ENCODE peak calls at places on chromosome 11, in nine cellular contexts. I is body of pancreas; M is NAMALWA; X is activated gamma-delta T cell treated with anti-CD3 and anti-CD28 coated beads, Interleukin-2, amount 50 U/mL, for 16 hours; B is NCI-H1092 treated with DMSO at 0.1 percent for 48 hours; P is SK-MEL-5; W is posterior cingulate gyrus; S is cerebellar cortex; L is EH. D is an unnamed sample.
A peak's percentile ranks its signal among the peaks of the same experiment; 100 is the strongest.

GRCh38 chr11:37182036-37182435 is 584.0 kb upstream of the RAG2 start:
- DNase-seq in I (no peak), M (no peak), X (no peak), B (no peak), P (no peak), W (no peak), S (no peak), L (no peak), D (no peak)

GRCh38 chr11:79437981-79438630 is 2.7 kb downstream of the TENM4 start:
- DNase-seq in I (no peak), M (no peak), X (no peak), B (peak; percentile 31), P (no peak), W (peak; percentile 23), S (peak; percentile 20), L (peak; percentile 44), D (no peak)

GRCh38 chr11:8828055-8828454 is 82.9 kb upstream of the AKIP1 start:
- DNase-seq in I (no peak), M (no peak), X (no peak), B (no peak), P (no peak), W (no peak), S (no peak), L (no peak), D (no peak)

GRCh38 chr11:10674991-10675440 is 18.5 kb downstream of the IRAG1 start:
- DNase-seq in I (peak; percentile 19), M (no peak), X (no peak), B (no peak), P (no peak), W (peak; percentile 37), S (peak; percentile 64), L (peak; percentile 65), D (no peak)

GRCh38 chr11:10664005-10664404 is 29.6 kb downstream of the IRAG1 start:
- DNase-seq in I (no peak), M (no peak), X (no peak), B (no peak), P (no peak), W (no peak), S (no peak), L (peak; percentile 60), D (no peak)

GRCh38 chr11:93686812-93687211 is 25.3 kb downstream of the CEP295 start:
- DNase-seq in I (no peak), M (no peak), X (no peak), B (no peak), P (no peak), W (no peak), S (no peak), L (peak; percentile 59), D (no peak)

GRCh38 chr11:119258983-119259382 is 52.8 kb downstream of the CBL start:
- DNase-seq in I (no peak), M (peak; percentile 28), X (no peak), B (no peak), P (no peak), W (no peak), S (no peak), L (no peak), D (peak; percentile 26)

GRCh38 chr11:7657306-7658025 is 15.8 kb downstream of the CYB5R2 start:
- DNase-seq in I (peak; percentile 65), M (peak; percentile 16), X (no peak), B (no peak), P (peak; percentile 78), W (peak; percentile 63), S (peak; percentile 52), L (peak; percentile 77), D (peak; percentile 26)

GRCh38 chr11:14275081-14275480 is 83.9 kb downstream of the RRAS2 start:
- DNase-seq in I (no peak), M (no peak), X (no peak), B (no peak), P (no peak), W (no peak), S (no peak), L (peak; percentile 70), D (no peak)

GRCh38 chr11:43419460-43419859 is 60.7 kb downstream of the TTC17 start:
- DNase-seq in I (peak; percentile 42), M (peak; percentile 64), X (no peak), B (peak; percentile 3), P (peak; percentile 58), W (no peak), S (peak; percentile 48), L (peak; percentile 56), D (peak; percentile 45)

GRCh38 chr11:64299847-64300648 is at the start of gene CATSPERZ:
- DNase-seq in I (no peak), M (no peak), X (no peak), B (peak; percentile 12), P (no peak), W (no peak), S (no peak), L (no peak), D (no peak)

GRCh38 chr11:62707277-62707771 is at the start of the genes BSCL2 and GNG3:
- DNase-seq in I (no peak), M (no peak), X (no peak), B (no peak), P (no peak), W (peak; percentile 95), S (peak; percentile 99), L (no peak), D (no peak)

GRCh38 chr11:61071880-61072279 is 30.4 kb upstream of the CD5 start:
- DNase-seq in I (no peak), M (no peak), X (no peak), B (no peak), P (peak; percentile 54), W (no peak), S (no peak), L (no peak), D (no peak)

GRCh38 chr11:44456544-44457270 is 108.8 kb upstream of the CD82 start:
- DNase-seq in I (no peak), M (peak; percentile 9), X (no peak), B (peak; percentile 18), P (peak; percentile 42), W (no peak), S (peak; percentile 32), L (no peak), D (peak; percentile 3)

GRCh38 chr11:106077609-106078517 is at the start of gene AASDHPPT:
- DNase-seq in I (peak; percentile 43), M (no peak), X (no peak), B (peak; percentile 85), P (peak; percentile 15), W (peak; percentile 33), S (peak; percentile 50), L (peak; percentile 42), D (peak; percentile 12)

GRCh38 chr11:134531331-134532135 is 119.5 kb upstream of the B3GAT1 start:
- DNase-seq in I (no peak), M (no peak), X (no peak), B (no peak), P (no peak), W (no peak), S (no peak), L (no peak), D (no peak)

GRCh38 chr11:117706322-117706814 is 90.6 kb downstream of the DSCAML1 start:
- DNase-seq in I (no peak), M (no peak), X (no peak), B (no peak), P (no peak), W (no peak), S (no peak), L (no peak), D (no peak)

GRCh38 chr11:1401656-1402221 is 12.0 kb downstream of the BRSK2 start:
- DNase-seq in I (peak; percentile 76), M (peak; percentile 61), X (no peak), B (peak; percentile 52), P (peak; percentile 26), W (peak; percentile 71), S (no peak), L (peak; percentile 58), D (peak; percentile 28)

GRCh38 chr11:2138075-2138435 is 1.1 kb downstream of the IGF2 start:
- DNase-seq in I (no peak), M (no peak), X (no peak), B (no peak), P (no peak), W (no peak), S (no peak), L (no peak), D (no peak)

GRCh38 chr11:113384551-113384950 is 3.0 kb upstream of the ANKK1 start:
- DNase-seq in I (peak; percentile 23), M (no peak), X (no peak), B (no peak), P (no peak), W (no peak), S (no peak), L (peak; percentile 67), D (no peak)

GRCh38 chr11:1351278-1351937 is 38.3 kb upstream of the BRSK2 start:
- DNase-seq in I (no peak), M (peak; percentile 51), X (no peak), B (no peak), P (peak; percentile 34), W (no peak), S (peak; percentile 81), L (no peak), D (peak; percentile 76)

GRCh38 chr11:44301856-44302231 is 8.1 kb downstream of the ALX4 start:
- DNase-seq in I (no peak), M (no peak), X (no peak), B (no peak), P (no peak), W (no peak), S (no peak), L (peak; percentile 89), D (no peak)

GRCh38 chr11:63680842-63681207 is 475 bp upstream of the RTN3 start:
- DNase-seq in I (no peak), M (no peak), X (no peak), B (no peak), P (no peak), W (peak; percentile 51), S (no peak), L (no peak), D (peak; percentile 31)

GRCh38 chr11:91005458-91005857 is 782.6 kb upstream of the CHORDC1 start:
- DNase-seq in I (no peak), M (no peak), X (no peak), B (no peak), P (no peak), W (no peak), S (no peak), L (no peak), D (no peak)

GRCh38 chr11:11288972-11289616 is 64.0 kb downstream of the CSNK2A3 start:
- DNase-seq in I (no peak), M (no peak), X (no peak), B (no peak), P (no peak), W (no peak), S (peak; percentile 73), L (no peak), D (no peak)